ENCODE peak calls at places on chromosomes 12 and 14, in six cellular contexts. O is HepG2, X is EH, S is endothelial cell, K is body of pancreas, F is astrocyte of the spinal cord. P is an unnamed sample.

GRCh38 chr12:118727196-118727595 is 254.1 kb upstream of the SRRM4 start:
- DNase-seq in S (no peak), O (no peak), F (no peak), K (no peak), X (no peak), P (no peak)

GRCh38 chr12:98399532-98399931 is 115.9 kb upstream of the TMPO start:
- DNase-seq in S (no peak), O (peak), K (no peak), X (peak), F (peak), P (peak)

GRCh38 chr14:45198551-45198950 is 54.5 kb downstream of the MIS18BP1 start:
- DNase-seq in X (peak), K (no peak), F (peak), S (no peak), O (no peak), P (peak)

GRCh38 chr12:76942276-76942675 is 63.5 kb upstream of the CSRP2 start:
- DNase-seq in O (no peak), F (peak), S (no peak), X (peak), K (no peak), P (peak)

GRCh38 chr12:52313926-52314325 is 7.3 kb downstream of the KRT83 start:
- DNase-seq in F (no peak), K (no peak), S (no peak), X (no peak), O (no peak), P (no peak)

GRCh38 chr12:122990961-122991622 is 10.6 kb downstream of the ARL6IP4 start:
- DNase-seq in O (no peak), S (no peak), F (no peak), X (no peak), K (no peak), P (no peak)

GRCh38 chr12:113278631-113279030 is 56.3 kb downstream of the SLC8B1 start:
- DNase-seq in O (no peak), K (no peak), X (no peak), S (no peak), F (no peak), P (no peak)

GRCh38 chr14:50023671-50024490 is 92.5 kb downstream of the VCPKMT start:
- DNase-seq in X (peak), K (no peak), S (no peak), O (no peak), F (peak), P (peak)

GRCh38 chr14:50064993-50065392 is 51.4 kb downstream of the VCPKMT start:
- DNase-seq in S (no peak), O (no peak), X (peak), F (peak), K (no peak), P (peak)

GRCh38 chr12:104549820-104550480 is 93.2 kb downstream of the CHST11 start:
- DNase-seq in K (no peak), F (no peak), S (no peak), O (no peak), X (peak), P (peak)

GRCh38 chr14:58637391-58638230 is at the start of gene DACT1:
- DNase-seq in X (peak), F (peak), O (no peak), S (peak), K (peak), P (peak)

GRCh38 chr12:50597200-50598195 is 92.7 kb downstream of the DIP2B start:
- DNase-seq in K (no peak), F (peak), S (no peak), O (no peak), X (peak), P (peak)

GRCh38 chr14:68526420-68527105 is 266.3 kb downstream of the ZFP36L1 start:
- DNase-seq in F (no peak), O (no peak), K (peak), X (peak), S (no peak), P (no peak)

GRCh38 chr12:132606466-132606865 is 3.9 kb downstream of the LRCOL1 start:
- DNase-seq in S (no peak), K (no peak), F (no peak), X (no peak), O (no peak), P (peak)

GRCh38 chr12:54024127-54024526 is 4.1 kb upstream of the HOXC6 start:
- DNase-seq in K (no peak), O (no peak), S (no peak), F (no peak), X (no peak), P (no peak)

GRCh38 chr12:3034067-3034750 is 43.0 kb upstream of the TSPAN9 start:
- DNase-seq in X (peak), K (peak), F (peak), O (peak), S (peak), P (peak)

GRCh38 chr12:54404061-54405004 is 14.7 kb downstream of the ITGA5 start:
- DNase-seq in S (peak), O (peak), K (peak), F (peak), X (peak), P (peak)

GRCh38 chr12:59173696-59174095 is 253.4 kb upstream of the LRIG3 start:
- DNase-seq in F (no peak), K (no peak), S (no peak), O (no peak), X (no peak), P (no peak)

GRCh38 chr12:88896958-88897357 is 316.7 kb upstream of the KITLG start:
- DNase-seq in O (no peak), S (no peak), F (no peak), X (peak), K (no peak), P (no peak)

GRCh38 chr12:50928392-50928791 is 24.0 kb upstream of the HIGD1C start:
- DNase-seq in S (no peak), F (no peak), X (no peak), K (no peak), O (no peak), P (no peak)

GRCh38 chr12:120453977-120454376 is 7.7 kb downstream of the GATC start:
- DNase-seq in X (peak), O (peak), K (no peak), S (no peak), F (peak), P (peak)

GRCh38 chr14:24965934-24966593 is 83.9 kb downstream of the STXBP6 start:
- DNase-seq in S (no peak), X (peak), O (no peak), F (peak), K (peak), P (peak)

GRCh38 chr12:94536040-94536965 is 76.6 kb upstream of the CEP83 start:
- DNase-seq in O (no peak), X (no peak), S (no peak), F (no peak), K (no peak), P (no peak)

GRCh38 chr14:105862581-105863239 is 336.3 kb downstream of the TMEM121 start:
- DNase-seq in F (no peak), X (no peak), O (no peak), K (no peak), S (no peak), P (no peak)

GRCh38 chr12:6229224-6229748 is 29.1 kb downstream of the CD9 start:
- DNase-seq in O (no peak), F (no peak), K (peak), S (no peak), X (peak), P (no peak)

GRCh38 chr14:92105845-92106094 is 612 bp downstream of the ATXN3 start:
- DNase-seq in F (no peak), O (peak), K (peak), S (no peak), X (peak), P (peak)

GRCh38 chr14:105477659-105478623 is 3.3 kb downstream of the CRIP2 start:
- DNase-seq in F (no peak), K (no peak), S (peak), X (no peak), O (no peak), P (no peak)

GRCh38 chr12:131915774-131916173 is 13.3 kb upstream of the PUS1 start:
- DNase-seq in F (no peak), X (no peak), O (no peak), K (no peak), S (no peak), P (no peak)

GRCh38 chr12:107912421-107913004 is 138.0 kb downstream of the ASCL4 start:
- DNase-seq in O (no peak), S (peak), F (no peak), X (peak), K (peak), P (no peak)

GRCh38 chr12:117045175-117045997 is 53.8 kb downstream of the TESC start:
- DNase-seq in K (no peak), F (no peak), X (no peak), S (no peak), O (peak), P (no peak)

GRCh38 chr12:42679402-42679801 is 89.9 kb upstream of the PRICKLE1 start:
- DNase-seq in K (no peak), F (peak), O (no peak), X (peak), S (no peak), P (peak)

GRCh38 chr14:106530423-106531107 is 1004.2 kb downstream of the TMEM121 start:
- DNase-seq in X (no peak), F (no peak), O (peak), S (no peak), K (no peak), P (no peak)

P was measured in RPMI7951.